ENCODE peak calls at places on chromosome 3, in four cellular contexts. One of them, this sample, is unnamed.

GRCh38 chr3:118938183-118938961 is 96.3 kb downstream of the IGSF11 start:
- DNase-seq in AG04450: no peak
- DNase-seq in hepatocyte: peak; percentile 32
- DNase-seq in HFF-Myc: no peak
- DNase-seq in this sample: no peak

GRCh38 chr3:60399861-60400845 is 851.1 kb downstream of the FHIT start:
- DNase-seq in AG04450: no peak
- DNase-seq in hepatocyte: no peak
- DNase-seq in HFF-Myc: no peak
- DNase-seq in this sample: no peak

GRCh38 chr3:17142516-17142915 is 257.8 kb downstream of the PLCL2 start:
- DNase-seq in AG04450: no peak
- DNase-seq in hepatocyte: no peak
- DNase-seq in HFF-Myc: no peak
- DNase-seq in this sample: no peak

GRCh38 chr3:10459954-10460754 is 45.2 kb downstream of the ATP2B2 start:
- DNase-seq in AG04450: peak; percentile 41
- DNase-seq in hepatocyte: peak; percentile 88
- DNase-seq in HFF-Myc: peak; percentile 56
- DNase-seq in this sample: peak; percentile 58

GRCh38 chr3:128402998-128403397 is 63.7 kb downstream of the DNAJB8 start:
- DNase-seq in AG04450: no peak
- DNase-seq in hepatocyte: no peak
- DNase-seq in HFF-Myc: no peak
- DNase-seq in this sample: no peak

GRCh38 chr3:12239301-12239700 is 49.6 kb upstream of the PPARG start:
- DNase-seq in AG04450: no peak
- DNase-seq in hepatocyte: no peak
- DNase-seq in HFF-Myc: no peak
- DNase-seq in this sample: no peak

GRCh38 chr3:172102123-172102882 is 62.9 kb downstream of the FNDC3B start:
- DNase-seq in AG04450: no peak
- DNase-seq in hepatocyte: no peak
- DNase-seq in HFF-Myc: no peak
- DNase-seq in this sample: no peak

GRCh38 chr3:183028416-183028815 is 48.1 kb upstream of the DCUN1D1 start:
- DNase-seq in AG04450: no peak
- DNase-seq in hepatocyte: no peak
- DNase-seq in HFF-Myc: no peak
- DNase-seq in this sample: no peak

GRCh38 chr3:96209703-96210102 is 604.7 kb upstream of the EPHA6 start:
- DNase-seq in AG04450: no peak
- DNase-seq in hepatocyte: peak; percentile 28
- DNase-seq in HFF-Myc: no peak
- DNase-seq in this sample: no peak

GRCh38 chr3:12471228-12471627 is 13.1 kb upstream of the TSEN2 start:
- DNase-seq in AG04450: no peak
- DNase-seq in hepatocyte: peak; percentile 45
- DNase-seq in HFF-Myc: no peak
- DNase-seq in this sample: no peak

GRCh38 chr3:71206821-71207220 is 376.7 kb downstream of the FOXP1 start:
- DNase-seq in AG04450: no peak
- DNase-seq in hepatocyte: no peak
- DNase-seq in HFF-Myc: no peak
- DNase-seq in this sample: no peak

GRCh38 chr3:109572298-109572697 is 235.0 kb upstream of the DPPA4 start:
- DNase-seq in AG04450: no peak
- DNase-seq in hepatocyte: no peak
- DNase-seq in HFF-Myc: no peak
- DNase-seq in this sample: no peak

GRCh38 chr3:11238880-11239279 is 33.3 kb upstream of the ATG7 start:
- DNase-seq in AG04450: peak; percentile 69
- DNase-seq in hepatocyte: no peak
- DNase-seq in HFF-Myc: peak; percentile 77
- DNase-seq in this sample: no peak

GRCh38 chr3:87305517-87305916 is 29.1 kb upstream of the POU1F1 start:
- DNase-seq in AG04450: no peak
- DNase-seq in hepatocyte: no peak
- DNase-seq in HFF-Myc: no peak
- DNase-seq in this sample: no peak

GRCh38 chr3:5258526-5258925 is 71.0 kb downstream of the EDEM1 start:
- DNase-seq in AG04450: no peak
- DNase-seq in hepatocyte: no peak
- DNase-seq in HFF-Myc: no peak
- DNase-seq in this sample: no peak

GRCh38 chr3:141878812-141879211 is 2.4 kb downstream of the ATP1B3 start:
- DNase-seq in AG04450: no peak
- DNase-seq in hepatocyte: peak; percentile 10
- DNase-seq in HFF-Myc: no peak
- DNase-seq in this sample: no peak

GRCh38 chr3:139187154-139187553 is 142.5 kb upstream of the PRR23C start:
- DNase-seq in AG04450: no peak
- DNase-seq in hepatocyte: peak; percentile 26
- DNase-seq in HFF-Myc: no peak
- DNase-seq in this sample: no peak

GRCh38 chr3:129975332-129976090 is 991 bp downstream of the TRH start:
- DNase-seq in AG04450: no peak
- DNase-seq in hepatocyte: peak; percentile 26
- DNase-seq in HFF-Myc: no peak
- DNase-seq in this sample: no peak

GRCh38 chr3:187327827-187328226 is 36.3 kb upstream of the MASP1 start:
- DNase-seq in AG04450: no peak
- DNase-seq in hepatocyte: no peak
- DNase-seq in HFF-Myc: no peak
- DNase-seq in this sample: no peak

GRCh38 chr3:178421069-178421468 is 115.2 kb upstream of the KCNMB2 start:
- DNase-seq in AG04450: no peak
- DNase-seq in hepatocyte: no peak
- DNase-seq in HFF-Myc: no peak
- DNase-seq in this sample: no peak

GRCh38 chr3:63862804-63863149 is 828 bp downstream of the THOC7 start:
- DNase-seq in AG04450: no peak
- DNase-seq in hepatocyte: no peak
- DNase-seq in HFF-Myc: no peak
- DNase-seq in this sample: no peak

DNA sequence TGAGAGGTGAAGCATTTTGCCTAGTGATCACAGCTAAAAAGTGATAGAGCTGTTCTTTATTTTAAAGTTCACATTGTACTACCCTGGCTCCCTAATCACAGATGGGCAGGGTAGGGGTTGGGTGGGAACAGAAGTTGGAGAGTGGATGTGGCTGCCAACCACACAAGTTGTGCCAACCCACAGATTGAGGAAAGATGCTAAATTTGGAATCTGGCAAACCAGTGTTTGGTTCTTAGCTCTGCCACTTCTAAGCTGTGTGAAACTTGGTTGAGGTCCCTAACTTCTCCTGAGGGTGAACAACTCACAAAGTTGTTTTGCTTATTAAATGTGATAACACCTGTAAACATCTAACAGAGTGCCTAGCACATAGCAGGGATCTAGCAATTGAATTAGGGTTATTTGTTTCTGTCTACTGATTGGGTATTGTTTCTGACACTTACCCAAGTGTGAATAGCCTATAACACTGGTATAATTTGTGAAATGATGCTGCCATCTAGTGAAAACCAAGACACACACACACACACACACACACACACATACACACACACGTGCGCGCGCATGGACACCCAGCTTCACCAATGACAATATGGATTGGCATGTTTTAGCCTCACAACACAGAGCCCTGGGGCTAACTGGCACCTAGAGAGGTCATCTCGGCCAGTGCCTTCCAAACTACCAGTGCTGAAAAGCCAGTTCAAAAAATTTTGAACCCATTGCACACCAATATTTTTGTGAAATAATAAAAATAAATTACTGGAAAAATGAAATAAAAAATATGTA is 25.3 kb downstream of the ADGRG7 start:
- DNase-seq in AG04450: no peak
- DNase-seq in hepatocyte: peak; percentile 49
- DNase-seq in HFF-Myc: no peak
- DNase-seq in this sample: no peak
- TF ChIP-seq CTCF in AG04450: no peak
- TF ChIP-seq CTCF in hepatocyte: peak; percentile 38
- TF ChIP-seq CTCF in HFF-Myc: no peak
- TF ChIP-seq CTCF in this sample: no peak

GRCh38 chr3:189748046-189748445 is 116.9 kb downstream of the TP63 start:
- DNase-seq in AG04450: no peak
- DNase-seq in hepatocyte: no peak
- DNase-seq in HFF-Myc: no peak
- DNase-seq in this sample: no peak

GRCh38 chr3:189739396-189739795 is 108.2 kb downstream of the TP63 start:
- DNase-seq in AG04450: no peak
- DNase-seq in hepatocyte: no peak
- DNase-seq in HFF-Myc: no peak
- DNase-seq in this sample: no peak

GRCh38 chr3:189745622-189746021 is 114.4 kb downstream of the TP63 start:
- DNase-seq in AG04450: no peak
- DNase-seq in hepatocyte: no peak
- DNase-seq in HFF-Myc: no peak
- DNase-seq in this sample: no peak

DNA sequence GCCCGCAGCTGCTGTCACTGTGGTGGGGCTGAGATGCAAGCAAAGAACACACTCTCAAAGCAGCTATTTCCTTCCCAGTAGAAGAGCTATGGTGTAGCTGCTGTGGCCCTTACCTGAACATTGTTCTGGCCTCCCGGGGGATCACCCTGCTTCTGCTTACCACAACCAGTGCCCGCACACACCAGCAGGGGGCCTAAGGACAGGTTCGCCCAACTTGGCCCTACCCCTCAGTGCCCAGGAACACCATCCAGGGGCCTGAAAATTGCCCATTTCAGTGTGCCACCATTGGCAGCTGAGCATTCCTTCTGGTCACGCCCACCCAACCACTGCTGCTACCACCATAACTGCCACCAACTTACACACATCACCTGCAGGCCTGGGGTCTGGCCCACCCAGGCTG is 113.0 kb downstream of the TP63 start:
- DNase-seq in AG04450: no peak
- DNase-seq in hepatocyte: no peak
- DNase-seq in HFF-Myc: no peak
- DNase-seq in this sample: no peak
- TF ChIP-seq CTCF in AG04450: no peak
- TF ChIP-seq CTCF in hepatocyte: no peak
- TF ChIP-seq CTCF in HFF-Myc: no peak
- TF ChIP-seq CTCF in this sample: no peak

GRCh38 chr3:53729130-53729529 is 117.1 kb downstream of the CHDH start:
- DNase-seq in AG04450: no peak
- DNase-seq in hepatocyte: no peak
- DNase-seq in HFF-Myc: no peak
- DNase-seq in this sample: no peak

GRCh38 chr3:53730565-53730964 is 115.7 kb downstream of the CHDH start:
- DNase-seq in AG04450: no peak
- DNase-seq in hepatocyte: no peak
- DNase-seq in HFF-Myc: no peak
- DNase-seq in this sample: no peak

GRCh38 chr3:53731934-53732624 is 114.1 kb downstream of the CHDH start:
- DNase-seq in AG04450: no peak
- DNase-seq in hepatocyte: no peak
- DNase-seq in HFF-Myc: no peak
- DNase-seq in this sample: no peak

GRCh38 chr3:53728606-53729005 is 117.6 kb downstream of the CHDH start:
- DNase-seq in AG04450: no peak
- DNase-seq in hepatocyte: no peak
- DNase-seq in HFF-Myc: no peak
- DNase-seq in this sample: no peak

GRCh38 chr3:53729618-53730017 is 116.6 kb downstream of the CHDH start:
- DNase-seq in AG04450: no peak
- DNase-seq in hepatocyte: peak; percentile 39
- DNase-seq in HFF-Myc: no peak
- DNase-seq in this sample: no peak
- TF ChIP-seq CTCF in AG04450: peak; percentile 5
- TF ChIP-seq CTCF in hepatocyte: peak; percentile 36
- TF ChIP-seq CTCF in HFF-Myc: no peak
- TF ChIP-seq CTCF in this sample: no peak

DNA sequence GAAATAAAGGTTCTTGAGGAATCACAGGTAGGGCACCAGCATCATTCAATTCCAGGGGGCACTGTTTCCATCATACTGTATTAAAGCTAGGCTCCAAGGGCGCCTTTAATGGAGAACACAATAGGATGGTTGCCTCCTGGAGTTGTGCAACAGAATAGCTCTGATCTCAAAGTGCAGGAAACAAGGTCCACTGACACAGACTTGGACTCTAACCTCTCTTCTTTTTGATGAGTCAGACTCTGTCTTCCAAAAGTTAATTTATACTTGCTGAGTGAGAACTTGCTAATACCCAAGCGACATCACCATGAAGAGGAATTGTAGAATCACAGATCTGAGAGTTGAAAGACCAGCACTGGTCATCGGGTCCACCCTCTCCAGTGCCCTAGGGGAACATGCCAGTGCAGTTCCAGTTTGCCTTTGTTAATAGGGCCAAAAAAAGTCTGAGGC is 94.4 kb upstream of the PHLDB2 start:
- DNase-seq in AG04450: no peak
- DNase-seq in hepatocyte: peak; percentile 34
- DNase-seq in HFF-Myc: peak; percentile 26
- DNase-seq in this sample: no peak
- TF ChIP-seq CTCF in AG04450: peak; percentile 16
- TF ChIP-seq CTCF in hepatocyte: peak; percentile 23
- TF ChIP-seq CTCF in HFF-Myc: no peak
- TF ChIP-seq CTCF in this sample: no peak